ENCODE peak calls at places on chromosomes 3 and 15, in seven cellular contexts. U, E, F, L, P, O and V are unnamed samples.

GRCh38 chr15:77975332-77976119 is 102.0 kb downstream of the TBC1D2B start:
- DNase-seq in U (no peak), E (peak), F (peak), L (no peak), P (no peak), O (no peak), V (no peak)

GRCh38 chr3:129845956-129846355 is 47.6 kb downstream of the TMCC1 start:
- DNase-seq in U (no peak), E (no peak), F (no peak), L (no peak), P (no peak), O (no peak), V (no peak)

GRCh38 chr3:151169700-151170224 is 33.3 kb downstream of the GPR171 start:
- DNase-seq in U (no peak), E (no peak), F (peak), L (no peak), P (no peak), O (peak), V (no peak)

GRCh38 chr3:63961891-63962290 is 49.7 kb upstream of the SCAANT1 start:
- DNase-seq in U (peak), E (no peak), F (no peak), L (no peak), P (no peak), O (peak), V (no peak)

GRCh38 chr3:126431103-126431534 is 36.4 kb downstream of the CFAP100 start:
- DNase-seq in U (no peak), E (no peak), F (no peak), L (no peak), P (no peak), O (peak), V (no peak)

GRCh38 chr3:71433631-71434030 is 149.9 kb downstream of the FOXP1 start:
- DNase-seq in U (no peak), E (no peak), F (no peak), L (no peak), P (no peak), O (no peak), V (no peak)

GRCh38 chr15:41263891-41264351 is 32.9 kb downstream of the CHP1 start:
- DNase-seq in U (peak), E (no peak), F (no peak), L (no peak), P (no peak), O (no peak), V (no peak)

GRCh38 chr3:115381573-115381912 is 234.5 kb upstream of the ZBTB20 start:
- DNase-seq in U (no peak), E (no peak), F (peak), L (peak), P (no peak), O (no peak), V (no peak)

GRCh38 chr3:67094769-67095168 is 96.7 kb downstream of the KBTBD8 start:
- DNase-seq in U (peak), E (no peak), F (no peak), L (no peak), P (no peak), O (no peak), V (no peak)

GRCh38 chr3:161171639-161172552 is 49.2 kb upstream of the NMD3 start:
- DNase-seq in U (no peak), E (no peak), F (no peak), L (no peak), P (no peak), O (no peak), V (no peak)

GRCh38 chr3:172226831-172227230 is 187.5 kb downstream of the FNDC3B start:
- DNase-seq in U (no peak), E (no peak), F (no peak), L (no peak), P (no peak), O (no peak), V (no peak)

GRCh38 chr3:186619787-186620212 is 6.9 kb downstream of the AHSG start:
- DNase-seq in U (no peak), E (no peak), F (no peak), L (no peak), P (no peak), O (no peak), V (no peak)
- TF ChIP-seq CTCF in U (no peak), E (no peak), F (no peak), L (no peak), P (no peak), O (no peak), V (no peak)

DNA sequence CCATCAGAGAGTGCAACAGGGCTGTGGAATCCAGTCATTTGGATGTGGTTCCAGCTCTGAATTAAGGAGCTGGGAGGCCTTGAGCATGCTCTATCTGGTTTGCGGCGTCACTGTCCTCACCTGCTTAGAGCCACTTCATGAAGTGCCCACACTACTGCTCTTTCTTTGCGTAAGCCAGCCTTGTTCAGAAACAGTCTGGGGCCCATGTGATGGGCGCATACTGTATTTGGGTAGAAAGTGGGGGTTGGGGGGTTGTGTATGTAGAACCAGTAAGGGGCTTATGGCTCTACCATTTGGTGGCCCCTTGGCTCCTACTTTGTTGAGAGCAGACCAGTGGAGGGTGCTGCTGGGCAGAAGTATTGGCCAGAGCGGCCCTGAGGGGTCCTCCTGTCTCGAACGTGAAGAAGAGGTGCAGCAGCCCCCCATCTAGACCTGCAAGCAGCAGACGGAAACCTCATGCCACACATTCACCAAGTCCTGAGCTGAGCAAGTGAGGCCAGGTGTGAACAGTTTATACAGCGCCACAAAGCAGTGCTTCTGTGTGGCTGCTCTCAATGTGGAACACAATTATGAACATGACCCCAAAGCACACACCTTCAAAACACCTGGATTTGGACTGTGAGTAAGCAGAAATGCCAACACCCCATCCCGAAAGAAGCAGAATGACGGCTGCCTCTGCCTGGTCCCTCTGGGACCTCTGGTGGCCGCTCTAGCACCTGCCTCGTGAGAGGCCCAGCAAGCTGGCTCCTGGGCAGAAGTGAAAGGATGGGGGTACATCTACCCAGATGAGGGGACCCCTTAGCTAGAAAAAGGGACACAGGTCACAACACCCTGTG is 26.6 kb downstream of the SRPRB start:
- DNase-seq in U (no peak), E (no peak), F (no peak), L (no peak), P (no peak), O (peak), V (peak)
- TF ChIP-seq CTCF in U (no peak), E (no peak), F (peak), L (no peak), P (no peak), O (peak), V (peak)

GRCh38 chr3:178456942-178457341 is 79.3 kb upstream of the KCNMB2 start:
- DNase-seq in U (no peak), E (no peak), F (no peak), L (no peak), P (no peak), O (peak), V (no peak)

GRCh38 chr3:178455966-178456365 is 80.3 kb upstream of the KCNMB2 start:
- DNase-seq in U (no peak), E (no peak), F (no peak), L (no peak), P (no peak), O (no peak), V (no peak)

GRCh38 chr3:178455264-178455663 is 81.0 kb upstream of the KCNMB2 start:
- DNase-seq in U (no peak), E (no peak), F (no peak), L (no peak), P (no peak), O (no peak), V (no peak)

GRCh38 chr3:178457506-178457905 is 78.7 kb upstream of the KCNMB2 start:
- DNase-seq in U (no peak), E (no peak), F (no peak), L (no peak), P (no peak), O (no peak), V (no peak)

GRCh38 chr3:178454714-178455113 is 81.5 kb upstream of the KCNMB2 start:
- DNase-seq in U (peak), E (no peak), F (peak), L (no peak), P (no peak), O (no peak), V (no peak)
- TF ChIP-seq CTCF in U (no peak), E (no peak), F (no peak), L (no peak), P (no peak), O (no peak), V (no peak)

GRCh38 chr15:63504247-63504978 is at the start of gene USP3:
- DNase-seq in U (peak), E (peak), F (peak), L (peak), P (peak), O (peak), V (peak)
- TF ChIP-seq CTCF in U (peak), E (peak), F (peak), L (peak), P (peak), O (peak), V (no peak)

GRCh38 chr3:14608298-14608697 is 43.3 kb upstream of the CCDC174 start:
- DNase-seq in U (no peak), E (no peak), F (no peak), L (no peak), P (no peak), O (no peak), V (no peak)
- TF ChIP-seq CTCF in U (no peak), E (no peak), F (peak), L (no peak), P (no peak), O (no peak), V (no peak)

GRCh38 chr15:62110000-62110851 is 43.4 kb downstream of the C2CD4A start:
- DNase-seq in U (peak), E (no peak), F (no peak), L (no peak), P (peak), O (no peak), V (peak)

GRCh38 chr15:62112051-62112450 is 45.3 kb downstream of the C2CD4A start:
- DNase-seq in U (no peak), E (no peak), F (no peak), L (no peak), P (no peak), O (no peak), V (peak)

GRCh38 chr15:62115847-62116246 is 49.1 kb downstream of the C2CD4A start:
- DNase-seq in U (no peak), E (no peak), F (no peak), L (no peak), P (no peak), O (no peak), V (peak)

GRCh38 chr15:62109457-62109856 is 42.7 kb downstream of the C2CD4A start:
- DNase-seq in U (no peak), E (no peak), F (no peak), L (no peak), P (no peak), O (no peak), V (no peak)

DNA sequence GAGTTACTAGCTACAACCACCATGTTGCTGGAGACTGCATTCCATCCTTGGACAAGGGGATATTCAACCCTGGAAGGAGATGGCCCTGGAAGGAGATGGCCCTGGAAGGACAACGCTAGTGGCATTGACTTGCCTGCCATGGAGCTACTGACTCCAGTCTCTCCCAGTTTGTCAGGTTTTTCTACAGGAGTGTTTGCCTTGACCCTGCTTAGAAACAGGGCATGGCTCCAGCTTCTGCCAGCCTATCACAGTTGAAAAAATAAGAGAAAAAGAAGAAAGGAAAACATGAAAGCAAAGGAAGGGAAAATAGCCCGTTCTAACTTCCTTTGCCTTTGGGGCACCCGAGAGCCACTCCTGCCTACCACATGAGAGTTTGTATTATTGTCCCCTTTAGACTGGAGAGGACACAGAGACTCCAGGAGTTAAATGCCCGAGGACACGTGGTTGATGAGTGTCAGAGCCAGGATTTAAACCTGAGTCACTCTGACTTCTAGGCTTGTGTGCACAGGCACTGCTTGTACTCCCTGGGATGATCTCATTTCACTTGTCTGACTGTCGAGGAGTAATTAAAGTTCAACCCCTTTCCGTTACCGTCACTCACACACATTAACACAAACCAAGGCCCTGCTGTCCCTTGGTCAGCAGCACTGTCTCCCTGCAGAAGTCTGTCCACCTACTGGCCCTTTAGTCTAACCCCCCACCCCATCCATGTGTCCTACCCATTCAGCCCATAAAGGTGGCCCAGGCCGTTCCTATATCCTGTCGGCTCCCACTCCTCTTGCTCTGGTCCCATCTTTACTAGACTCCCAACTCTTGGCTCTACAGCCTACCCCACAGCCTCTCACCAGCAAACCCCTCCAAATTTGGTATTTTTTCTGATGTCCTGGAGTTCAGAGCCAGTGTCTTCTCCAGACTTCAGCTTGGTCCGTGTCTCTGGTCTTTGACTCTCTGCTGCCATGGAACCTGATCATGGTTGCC is 46.1 kb downstream of the C2CD4A start:
- DNase-seq in U (peak), E (no peak), F (no peak), L (no peak), P (no peak), O (no peak), V (peak)
- TF ChIP-seq CTCF in U (no peak), E (no peak), F (no peak), L (no peak), P (no peak), O (no peak), V (no peak)

GRCh38 chr15:76962337-76963013 is 30.9 kb downstream of the RCN2 start:
- DNase-seq in U (no peak), E (no peak), F (no peak), L (no peak), P (no peak), O (no peak), V (no peak)

GRCh38 chr15:76964157-76964556 is 30.8 kb upstream of the PSTPIP1 start:
- DNase-seq in U (peak), E (no peak), F (no peak), L (no peak), P (no peak), O (no peak), V (no peak)

GRCh38 chr15:76967067-76967466 is 27.9 kb upstream of the PSTPIP1 start:
- DNase-seq in U (no peak), E (no peak), F (no peak), L (no peak), P (no peak), O (no peak), V (no peak)

GRCh38 chr15:76961277-76962010 is 29.9 kb downstream of the RCN2 start:
- DNase-seq in U (no peak), E (no peak), F (no peak), L (no peak), P (no peak), O (no peak), V (no peak)

GRCh38 chr15:76963596-76963995 is 31.3 kb upstream of the PSTPIP1 start:
- DNase-seq in U (no peak), E (no peak), F (no peak), L (no peak), P (no peak), O (no peak), V (no peak)
- TF ChIP-seq CTCF in U (no peak), E (no peak), F (no peak), L (no peak), P (no peak), O (no peak), V (no peak)

DNA sequence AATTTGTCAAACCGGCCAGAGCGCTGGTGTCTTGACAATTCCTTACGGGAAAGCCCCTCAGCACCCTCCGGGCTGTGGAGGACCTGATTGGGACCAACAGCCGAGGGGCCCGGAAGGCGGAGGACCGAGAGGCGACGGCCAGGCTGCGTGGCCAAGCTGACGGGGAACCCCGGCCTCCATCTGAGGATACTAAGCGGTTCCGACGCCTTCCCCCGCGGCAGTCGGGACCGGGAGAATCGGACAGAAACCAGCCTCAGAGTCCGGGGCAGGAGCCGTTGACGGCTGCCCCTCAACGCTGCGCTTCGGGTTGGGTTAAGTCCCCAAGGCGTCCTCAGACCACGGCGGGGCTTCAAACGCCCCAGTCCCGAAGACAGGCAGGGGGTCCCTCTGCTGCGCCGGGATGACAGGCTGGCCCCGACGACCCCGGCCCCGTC is 483 bp downstream of the ALDH1A2 start:
- DNase-seq in U (no peak), E (no peak), F (peak), L (no peak), P (peak), O (no peak), V (peak)
- TF ChIP-seq CTCF in U (no peak), E (no peak), F (no peak), L (no peak), P (no peak), O (no peak), V (no peak)